ENCODE peak calls at places on chromosomes 7 and 10, in nine cellular contexts. T, Z, G, L, A, K, V, E and R are unnamed samples.
A peak's percentile ranks its signal among the peaks of the same experiment; 100 is the strongest.

GRCh38 chr7:43850348-43851116 is 18.8 kb downstream of the MRPS24 start:
- DNase-seq in T (no peak), Z (no peak), G (no peak), L (no peak), A (no peak), K (no peak), V (no peak), E (no peak), R (no peak)

GRCh38 chr7:144738708-144739314 is 97.0 kb downstream of the TPK1 start:
- DNase-seq in T (no peak), Z (peak; percentile 1), G (no peak), L (no peak), A (peak; percentile 17), K (no peak), V (no peak), E (no peak), R (no peak)

GRCh38 chr7:13903997-13904396 is 85.5 kb downstream of the ETV1 start:
- DNase-seq in T (no peak), Z (no peak), G (no peak), L (no peak), A (no peak), K (no peak), V (no peak), E (no peak), R (no peak)

GRCh38 chr7:157825325-157825724 is 488.5 kb downstream of the DNAJB6 start:
- DNase-seq in T (no peak), Z (no peak), G (no peak), L (no peak), A (no peak), K (no peak), V (no peak), E (no peak), R (no peak)

GRCh38 chr7:18357691-18358090 is 137.9 kb upstream of the HDAC9 start:
- DNase-seq in T (no peak), Z (peak; percentile 13), G (no peak), L (no peak), A (peak; percentile 9), K (no peak), V (no peak), E (no peak), R (no peak)

GRCh38 chr10:126065751-126066150 is 169.4 kb downstream of the FANK1 start:
- DNase-seq in T (no peak), Z (no peak), G (no peak), L (no peak), A (no peak), K (no peak), V (no peak), E (no peak), R (no peak)

GRCh38 chr7:50349963-50350944 is 45.7 kb downstream of the IKZF1 start:
- DNase-seq in T (no peak), Z (no peak), G (no peak), L (peak; percentile 60), A (no peak), K (no peak), V (no peak), E (no peak), R (no peak)

GRCh38 chr7:42227523-42227922 is 9.5 kb downstream of the GLI3 start:
- DNase-seq in T (no peak), Z (no peak), G (no peak), L (no peak), A (no peak), K (no peak), V (no peak), E (no peak), R (no peak)

GRCh38 chr7:96699219-96699871 is 10.3 kb downstream of the SEM1 start:
- DNase-seq in T (no peak), Z (no peak), G (no peak), L (no peak), A (no peak), K (no peak), V (no peak), E (no peak), R (no peak)

GRCh38 chr7:91720255-91720937 is 160.1 kb downstream of the MTERF1 start:
- DNase-seq in T (no peak), Z (no peak), G (no peak), L (no peak), A (no peak), K (no peak), V (no peak), E (no peak), R (no peak)

GRCh38 chr7:127844165-127844564 is 187.1 kb downstream of the LRRC4 start:
- DNase-seq in T (no peak), Z (no peak), G (no peak), L (no peak), A (no peak), K (no peak), V (no peak), E (no peak), R (no peak)

GRCh38 chr7:127392182-127392565 is 334 bp downstream of the ZNF800 start:
- DNase-seq in T (peak; percentile 62), Z (peak; percentile 16), G (no peak), L (peak; percentile 72), A (peak; percentile 86), K (no peak), V (peak; percentile 76), E (peak; percentile 66), R (peak; percentile 95)

GRCh38 chr10:127153166-127153565 is 43.2 kb downstream of the INSYN2A start:
- DNase-seq in T (no peak), Z (no peak), G (no peak), L (no peak), A (no peak), K (no peak), V (no peak), E (no peak), R (no peak)

GRCh38 chr7:27170936-27171635 is 3.0 kb downstream of the HOXA10 start:
- DNase-seq in T (peak; percentile 47), Z (no peak), G (peak; percentile 13), L (peak; percentile 71), A (no peak), K (peak; percentile 48), V (peak; percentile 28), E (no peak), R (peak; percentile 14)

GRCh38 chr10:43888551-43888950 is 239.9 kb upstream of the ZNF32 start:
- DNase-seq in T (no peak), Z (no peak), G (no peak), L (no peak), A (no peak), K (no peak), V (no peak), E (no peak), R (no peak)

GRCh38 chr7:101618207-101618839 is 10.8 kb downstream of the MYL10 start:
- DNase-seq in T (no peak), Z (no peak), G (no peak), L (no peak), A (no peak), K (no peak), V (no peak), E (no peak), R (no peak)
- TF ChIP-seq EP300 in T (no peak), Z (no peak), G (no peak), L (no peak), A (no peak), K (no peak), V (no peak), E (no peak), R (no peak)

DNA sequence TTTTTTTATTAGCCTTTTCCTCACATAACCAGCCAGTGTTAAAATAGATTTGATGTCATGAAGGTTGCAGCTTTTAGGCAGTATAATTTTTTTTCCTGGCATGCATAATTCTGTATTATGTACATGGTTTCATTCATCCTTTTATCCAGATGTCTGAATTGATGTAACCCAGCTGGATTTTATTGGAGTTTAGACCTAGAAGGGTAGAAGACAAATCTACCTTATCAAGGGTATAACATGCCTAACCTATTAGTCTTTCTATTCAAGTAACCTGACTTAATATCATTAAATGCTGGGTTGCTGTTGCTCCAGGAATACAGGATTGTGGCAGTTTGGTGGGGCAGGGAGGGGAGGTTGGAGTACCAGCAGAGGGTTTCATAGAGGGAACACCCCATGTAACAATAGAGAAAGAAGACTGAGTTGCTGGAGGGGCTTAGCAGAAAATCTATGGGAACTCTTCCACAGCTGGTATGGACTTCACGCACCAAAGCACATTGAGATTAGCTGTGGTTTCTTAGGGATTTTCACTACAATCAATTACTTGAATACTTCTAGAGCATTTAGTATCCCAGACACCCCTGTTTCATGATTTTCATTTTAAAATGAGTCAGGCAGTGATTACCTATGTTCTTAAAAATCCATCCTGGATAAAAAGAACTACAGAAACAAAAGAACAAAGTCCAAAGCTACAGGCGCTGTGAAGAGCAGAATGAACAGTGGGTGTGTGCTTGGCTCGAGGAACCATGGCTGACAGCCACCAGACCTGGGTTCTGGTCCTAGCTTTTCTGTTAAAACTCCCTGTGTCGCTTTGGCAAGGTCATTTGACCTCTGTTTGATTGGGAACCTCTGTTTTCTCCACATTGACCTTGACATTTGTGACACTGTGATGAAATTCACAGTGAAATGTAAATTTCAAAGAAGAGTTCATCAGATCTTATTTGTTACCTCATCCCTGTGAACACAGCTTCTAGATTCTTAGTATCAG is 93.6 kb downstream of the CREM start:
- DNase-seq in T (no peak), Z (no peak), G (no peak), L (no peak), A (no peak), K (no peak), V (no peak), E (no peak), R (no peak)
- H3K27ac ChIP-seq in T (no peak overlapping the region), Z (peak overlapping the region; percentile 39), G (peak overlapping the region; percentile 24), L (no peak overlapping the region), A (no peak overlapping the region), K (no peak overlapping the region), V (no peak overlapping the region), E (no peak overlapping the region), R (no peak overlapping the region)

DNA sequence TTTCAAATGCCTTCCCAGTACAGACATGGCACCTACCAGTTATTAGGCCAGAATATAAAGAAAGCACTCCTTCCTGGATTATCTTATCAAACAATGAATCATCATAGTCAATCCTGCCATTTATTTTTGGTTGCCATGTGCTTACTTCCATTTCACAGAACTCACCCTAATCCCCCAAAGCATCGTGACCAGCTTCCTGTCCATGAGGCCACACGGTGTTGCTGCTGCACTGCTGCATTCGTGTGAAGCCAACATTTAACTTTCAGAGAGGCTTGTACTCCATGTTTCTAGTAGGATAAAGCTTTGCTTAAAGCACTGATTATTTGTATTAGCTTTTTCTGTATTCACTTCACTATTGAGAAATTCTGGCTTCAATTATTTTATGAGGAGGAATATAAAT is 14.4 kb downstream of the COL28A1 start:
- DNase-seq in T (no peak), Z (no peak), G (no peak), L (no peak), A (no peak), K (no peak), V (no peak), E (no peak), R (no peak)
- TF ChIP-seq CTCF in T (no peak), Z (no peak), G (no peak), L (no peak), A (peak; percentile 32), K (no peak), V (no peak), E (no peak), R (no peak)

GRCh38 chr7:142754681-142755575 is 5.7 kb downstream of the PRSS1 start:
- DNase-seq in T (no peak), Z (no peak), G (no peak), L (no peak), A (no peak), K (peak; percentile 8), V (no peak), E (no peak), R (no peak)
- TF ChIP-seq EP300 in T (no peak), Z (no peak), G (no peak), L (no peak), A (no peak), K (no peak), V (no peak), E (no peak), R (no peak)